ENCODE peak calls at places on chromosomes 7 and 10, in nine cellular contexts. M is left ventricle myocardium inferior; U is CD8-positive, alpha-beta T cell; T is IMR-90; G is dorsolateral prefrontal cortex; K is A549; V is upper lobe of right lung; C is heart right ventricle; B is CD8-positive, alpha-beta memory T cell. X is an unnamed sample.

GRCh38 chr7:71255537-71256178 is 123.7 kb downstream of the GALNT17 start:
- DNase-seq in T (no peak), B (no peak), K (no peak), M (no peak), U (no peak), C (no peak), G (no peak), V (no peak), X (no peak)

GRCh38 chr10:9501944-9502343 is 1447.5 kb downstream of the GATA3 start:
- DNase-seq in C (no peak), B (no peak), M (no peak), G (no peak), V (no peak), T (no peak), U (no peak), K (no peak), X (no peak)

GRCh38 chr10:11178606-11179221 is 161.0 kb downstream of the CELF2 start:
- DNase-seq in U (peak), V (no peak), M (peak), T (peak), G (peak), B (peak), K (no peak), C (peak), X (peak)

GRCh38 chr10:89782470-89782869 is 81.1 kb downstream of the KIF20B start:
- DNase-seq in K (no peak), U (no peak), V (no peak), B (no peak), T (no peak), M (no peak), C (no peak), G (no peak), X (no peak)

GRCh38 chr7:74412603-74413002 is 41.1 kb upstream of the GTF2IRD1 start:
- DNase-seq in B (no peak), G (no peak), V (no peak), U (no peak), T (peak), C (no peak), M (no peak), K (no peak), X (no peak)

GRCh38 chr7:33789871-33790270 is 115.5 kb upstream of the BMPER start:
- DNase-seq in U (no peak), B (no peak), M (no peak), G (no peak), T (peak), V (no peak), K (no peak), C (no peak), X (no peak)

GRCh38 chr10:72461085-72461484 is 106.4 kb upstream of the DNAJB12 start:
- DNase-seq in T (no peak), G (no peak), K (no peak), M (no peak), C (no peak), B (no peak), U (no peak), V (no peak), X (no peak)

GRCh38 chr10:45560262-45560661 is 112.3 kb downstream of the ZFAND4 start:
- DNase-seq in G (no peak), K (no peak), B (no peak), T (no peak), U (no peak), M (no peak), V (no peak), C (no peak), X (no peak)

GRCh38 chr10:47361293-47361692 is 13.1 kb downstream of the RBP3 start:
- DNase-seq in G (peak), C (peak), K (peak), U (no peak), B (no peak), T (peak), V (no peak), M (no peak), X (no peak)

GRCh38 chr7:45978010-45978681 is 57.1 kb upstream of the IGFBP3 start:
- DNase-seq in U (no peak), G (peak), T (peak), M (no peak), C (no peak), B (no peak), V (no peak), K (peak), X (no peak)

GRCh38 chr7:49766966-49767365 is 6.5 kb upstream of the VWC2 start:
- DNase-seq in G (no peak), U (no peak), T (no peak), V (no peak), B (no peak), C (no peak), M (no peak), K (no peak), X (no peak)

GRCh38 chr7:90816511-90817142 is 220.5 kb downstream of the CDK14 start:
- DNase-seq in T (peak), C (no peak), V (no peak), G (no peak), B (no peak), U (no peak), K (peak), M (no peak), X (no peak)

GRCh38 chr7:1393421-1393820 is 65.8 kb downstream of the MICALL2 start:
- DNase-seq in G (no peak), M (no peak), C (no peak), T (no peak), U (no peak), K (no peak), B (no peak), V (no peak), X (no peak)

GRCh38 chr7:8440670-8441069 is 7.3 kb downstream of the NXPH1 start:
- DNase-seq in T (no peak), M (no peak), V (no peak), U (no peak), K (no peak), C (no peak), B (no peak), G (no peak), X (no peak)

GRCh38 chr10:97081621-97082235 is 104.0 kb downstream of the SLIT1 start:
- DNase-seq in U (peak), C (peak), G (no peak), B (peak), T (peak), K (peak), V (peak), M (peak), X (peak)

GRCh38 chr7:92695308-92696261 is 105.4 kb upstream of the FAM133B start:
- DNase-seq in U (no peak), M (peak), C (peak), K (peak), T (peak), V (no peak), G (no peak), B (no peak), X (no peak)

GRCh38 chr7:47601119-47601880 is 19.4 kb upstream of the TNS3 start:
- DNase-seq in B (no peak), K (peak), M (no peak), C (no peak), T (peak), U (no peak), G (no peak), V (no peak), X (no peak)

GRCh38 chr7:12712236-12712635 is 24.8 kb downstream of the ARL4A start:
- DNase-seq in U (no peak), V (no peak), C (no peak), K (no peak), M (no peak), T (no peak), G (no peak), B (no peak), X (no peak)

GRCh38 chr10:87782721-87783120 is 35.3 kb downstream of the ATAD1 start:
- DNase-seq in T (no peak), K (no peak), M (no peak), B (no peak), C (no peak), G (no peak), V (no peak), U (no peak), X (no peak)

GRCh38 chr10:6230335-6230734 is 27.6 kb downstream of the PFKFB3 start:
- DNase-seq in C (no peak), G (no peak), V (no peak), B (no peak), K (no peak), M (no peak), T (no peak), U (no peak), X (no peak)
- H3K27ac ChIP-seq in C (no peak), G (no peak), V (no peak), B (no peak), K (peak), M (no peak), T (no peak), U (no peak), X (no peak)

GRCh38 chr7:157089100-157089510 is 49.6 kb upstream of the UBE3C start:
- DNase-seq in V (no peak), K (no peak), U (no peak), C (no peak), B (no peak), M (no peak), G (no peak), T (no peak), X (no peak)
- H3K4me3 ChIP-seq in V (no peak), K (no peak), U (no peak), C (no peak), B (no peak), M (no peak), G (no peak), T (no peak), X (no peak)

DNA sequence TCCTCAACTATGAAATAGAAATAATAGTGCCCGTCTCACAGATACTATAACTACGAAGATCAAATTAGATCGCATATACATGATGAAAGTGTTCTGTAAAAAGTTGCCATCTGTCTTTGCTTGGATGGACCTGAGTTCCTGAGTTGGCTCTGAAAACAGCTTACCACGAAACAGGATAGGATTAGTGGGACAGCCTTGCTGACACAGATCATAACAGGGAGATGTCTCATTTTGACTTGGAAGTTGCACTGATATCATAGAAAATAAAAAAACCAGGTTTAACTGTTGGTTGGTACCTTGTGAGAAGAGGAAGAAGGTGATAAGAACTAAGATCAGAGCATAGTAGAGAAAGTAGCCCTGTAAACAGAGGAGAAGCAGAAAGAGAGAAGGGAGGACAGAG is 79.3 kb upstream of the AGBL3 start:
- DNase-seq in U (no peak), T (no peak), M (no peak), K (no peak), G (no peak), C (no peak), V (no peak), B (no peak), X (no peak)
- H3K27ac ChIP-seq in U (no peak), T (no peak), M (peak), K (no peak), G (no peak), C (no peak), V (no peak), B (no peak), X (no peak)

GRCh38 chr7:29480934-29481625 is 82.6 kb upstream of the PRR15 start:
- DNase-seq in M (no peak), V (no peak), B (no peak), U (no peak), G (no peak), K (no peak), T (no peak), C (no peak), X (no peak)
- H3K4me3 ChIP-seq in M (peak), V (peak), B (no peak), U (no peak), G (peak), K (no peak), T (no peak), C (peak), X (no peak)

DNA sequence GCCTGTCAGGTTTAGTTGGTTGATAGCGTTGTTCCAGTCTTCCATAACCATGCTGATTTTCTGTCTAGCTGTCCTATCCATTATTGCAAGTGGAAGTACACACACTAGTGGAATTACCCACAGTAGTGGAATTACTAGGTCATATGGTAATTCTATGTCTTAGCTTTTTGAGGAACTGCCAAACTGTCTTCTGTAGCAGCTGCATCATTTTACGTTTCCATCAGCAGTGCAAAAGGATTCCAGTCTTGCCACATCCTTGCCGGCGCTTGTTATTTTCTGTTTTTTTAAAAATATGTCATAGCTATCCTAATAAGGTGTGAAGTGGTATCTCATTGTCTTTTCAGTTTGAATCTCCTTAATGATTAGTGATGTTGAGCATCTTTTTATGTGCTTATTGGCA is 17.2 kb upstream of the RHBDD2 start:
- DNase-seq in G (no peak), V (no peak), K (no peak), U (no peak), M (no peak), C (no peak), T (peak), B (no peak), X (no peak)
- H3K27ac ChIP-seq in G (no peak), V (peak), K (no peak), U (no peak), M (peak), C (no peak), T (no peak), B (no peak), X (no peak)